ENCODE peak calls at places on chromosomes 4 and X, in ten cellular contexts. One of them, this sample, is unnamed. For H3K4me1, the result is how much of the 10 kb centered on the place peaks cover.

GRCh38 chr4:165204462-165204830 is 2.9 kb upstream of the KLHL2 start:
- DNase-seq in left ventricle myocardium inferior: no peak
- DNase-seq in SJSA1: no peak
- DNase-seq in Peyer's patch: no peak
- DNase-seq in breast epithelium: no peak
- DNase-seq in foreskin keratinocyte: no peak
- DNase-seq in uterus: no peak
- DNase-seq in hepatocyte: no peak
- DNase-seq in CD8-positive, alpha-beta T cell: no peak
- DNase-seq in neuronal stem cell: no peak
- DNase-seq in this sample: no peak

GRCh38 chrX:121308276-121308805 is 260.9 kb downstream of the GLUD2 start:
- DNase-seq in CD8-positive, alpha-beta T cell: peak
- DNase-seq in uterus: peak
- DNase-seq in left ventricle myocardium inferior: no peak
- DNase-seq in breast epithelium: no peak
- DNase-seq in Peyer's patch: no peak
- DNase-seq in foreskin keratinocyte: peak
- DNase-seq in hepatocyte: peak
- DNase-seq in neuronal stem cell: no peak
- DNase-seq in SJSA1: no peak
- DNase-seq in this sample: peak

GRCh38 chr4:62953752-62954151 is 1455.5 kb downstream of the TECRL start:
- DNase-seq in breast epithelium: no peak
- DNase-seq in neuronal stem cell: no peak
- DNase-seq in SJSA1: no peak
- DNase-seq in CD8-positive, alpha-beta T cell: no peak
- DNase-seq in Peyer's patch: no peak
- DNase-seq in uterus: no peak
- DNase-seq in foreskin keratinocyte: no peak
- DNase-seq in hepatocyte: no peak
- DNase-seq in left ventricle myocardium inferior: no peak
- DNase-seq in this sample: no peak

GRCh38 chr4:86108152-86108551 is 251.7 kb downstream of the MAPK10 start:
- DNase-seq in SJSA1: no peak
- DNase-seq in neuronal stem cell: no peak
- DNase-seq in hepatocyte: no peak
- DNase-seq in foreskin keratinocyte: peak
- DNase-seq in breast epithelium: no peak
- DNase-seq in Peyer's patch: no peak
- DNase-seq in CD8-positive, alpha-beta T cell: no peak
- DNase-seq in uterus: no peak
- DNase-seq in left ventricle myocardium inferior: no peak
- DNase-seq in this sample: no peak

GRCh38 chr4:41320786-41321185 is 64.1 kb downstream of the UCHL1 start:
- DNase-seq in foreskin keratinocyte: no peak
- DNase-seq in Peyer's patch: no peak
- DNase-seq in hepatocyte: no peak
- DNase-seq in neuronal stem cell: no peak
- DNase-seq in breast epithelium: no peak
- DNase-seq in uterus: no peak
- DNase-seq in left ventricle myocardium inferior: no peak
- DNase-seq in CD8-positive, alpha-beta T cell: no peak
- DNase-seq in SJSA1: no peak
- DNase-seq in this sample: no peak

GRCh38 chr4:95672811-95673210 is 124.0 kb upstream of the UNC5C start:
- DNase-seq in Peyer's patch: no peak
- DNase-seq in foreskin keratinocyte: no peak
- DNase-seq in breast epithelium: no peak
- DNase-seq in uterus: no peak
- DNase-seq in SJSA1: no peak
- DNase-seq in CD8-positive, alpha-beta T cell: no peak
- DNase-seq in left ventricle myocardium inferior: no peak
- DNase-seq in neuronal stem cell: no peak
- DNase-seq in hepatocyte: no peak
- DNase-seq in this sample: no peak

GRCh38 chr4:153249199-153250154 is 45.2 kb downstream of the TRIM2 start:
- DNase-seq in neuronal stem cell: peak
- DNase-seq in hepatocyte: peak
- DNase-seq in Peyer's patch: peak
- DNase-seq in uterus: peak
- DNase-seq in breast epithelium: peak
- DNase-seq in left ventricle myocardium inferior: peak
- DNase-seq in foreskin keratinocyte: peak
- DNase-seq in SJSA1: peak
- DNase-seq in CD8-positive, alpha-beta T cell: peak
- DNase-seq in this sample: peak

GRCh38 chr4:38930696-38931095 is 63.1 kb downstream of the FAM114A1 start:
- DNase-seq in uterus: no peak
- DNase-seq in neuronal stem cell: no peak
- DNase-seq in CD8-positive, alpha-beta T cell: no peak
- DNase-seq in hepatocyte: no peak
- DNase-seq in left ventricle myocardium inferior: no peak
- DNase-seq in Peyer's patch: no peak
- DNase-seq in breast epithelium: no peak
- DNase-seq in foreskin keratinocyte: no peak
- DNase-seq in SJSA1: no peak
- DNase-seq in this sample: no peak

GRCh38 chr4:85761803-85762202 is 286.9 kb downstream of the ARHGAP24 start:
- DNase-seq in left ventricle myocardium inferior: no peak
- DNase-seq in CD8-positive, alpha-beta T cell: no peak
- DNase-seq in foreskin keratinocyte: no peak
- DNase-seq in SJSA1: no peak
- DNase-seq in uterus: no peak
- DNase-seq in neuronal stem cell: no peak
- DNase-seq in hepatocyte: peak
- DNase-seq in Peyer's patch: no peak
- DNase-seq in breast epithelium: no peak
- DNase-seq in this sample: no peak

GRCh38 chr4:152382057-152382785 is 153.7 kb downstream of the FBXW7 start:
- DNase-seq in hepatocyte: no peak
- DNase-seq in uterus: no peak
- DNase-seq in SJSA1: no peak
- DNase-seq in foreskin keratinocyte: no peak
- DNase-seq in breast epithelium: no peak
- DNase-seq in neuronal stem cell: no peak
- DNase-seq in left ventricle myocardium inferior: no peak
- DNase-seq in CD8-positive, alpha-beta T cell: no peak
- DNase-seq in Peyer's patch: no peak
- DNase-seq in this sample: peak

DNA sequence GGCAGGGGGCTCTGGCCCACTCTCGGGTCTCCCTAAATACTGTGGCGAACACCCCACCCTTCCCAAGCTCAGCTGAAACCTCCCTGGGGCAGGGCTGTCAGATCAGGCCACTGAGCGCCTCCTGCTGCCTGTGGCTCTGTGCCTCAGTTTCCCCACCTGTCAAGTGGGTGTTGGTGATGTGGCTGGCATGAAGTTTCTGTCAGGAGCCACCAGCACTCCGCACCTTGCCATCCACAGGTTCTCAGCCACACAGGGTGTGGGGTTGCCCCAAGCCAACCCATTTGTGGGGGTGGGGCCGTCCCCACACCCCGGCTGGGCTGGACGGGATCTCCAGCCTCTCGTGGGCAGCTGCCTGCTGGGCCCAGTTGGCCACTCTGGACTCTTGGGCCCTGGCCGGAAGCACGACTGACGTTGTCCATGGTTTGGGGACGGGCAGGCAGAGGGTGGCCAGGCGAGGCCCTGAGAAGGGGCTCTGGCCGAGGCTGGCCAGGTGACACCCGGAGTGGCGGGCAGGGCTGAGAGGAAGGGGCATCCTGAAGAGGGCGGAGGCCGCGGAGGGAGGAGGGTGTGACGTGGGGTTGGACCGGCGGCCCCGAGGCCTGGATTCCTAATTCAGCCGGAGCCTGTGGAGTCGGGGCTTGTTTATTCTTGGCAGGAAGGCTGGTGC is 5.5 kb upstream of the FGFR3 start:
- DNase-seq in neuronal stem cell: no peak
- DNase-seq in CD8-positive, alpha-beta T cell: no peak
- DNase-seq in breast epithelium: no peak
- DNase-seq in hepatocyte: no peak
- DNase-seq in left ventricle myocardium inferior: no peak
- DNase-seq in foreskin keratinocyte: no peak
- DNase-seq in Peyer's patch: no peak
- DNase-seq in SJSA1: no peak
- DNase-seq in uterus: no peak
- DNase-seq in this sample: no peak
- H3K4me1 ChIP-seq in neuronal stem cell: under half
- H3K4me1 ChIP-seq in CD8-positive, alpha-beta T cell: under half
- H3K4me1 ChIP-seq in breast epithelium: under half
- H3K4me1 ChIP-seq in hepatocyte: under half
- H3K4me1 ChIP-seq in left ventricle myocardium inferior: under half
- H3K4me1 ChIP-seq in foreskin keratinocyte: under half
- H3K4me1 ChIP-seq in Peyer's patch: under half
- H3K4me1 ChIP-seq in SJSA1: under half
- H3K4me1 ChIP-seq in uterus: under half
- H3K4me1 ChIP-seq in this sample: under half

GRCh38 chr4:158964728-158965124 is 138.2 kb upstream of the RAPGEF2 start:
- DNase-seq in hepatocyte: no peak
- DNase-seq in breast epithelium: no peak
- DNase-seq in Peyer's patch: no peak
- DNase-seq in foreskin keratinocyte: no peak
- DNase-seq in neuronal stem cell: no peak
- DNase-seq in left ventricle myocardium inferior: no peak
- DNase-seq in SJSA1: no peak
- DNase-seq in CD8-positive, alpha-beta T cell: no peak
- DNase-seq in uterus: no peak
- DNase-seq in this sample: no peak

GRCh38 chr4:158965208-158965607 is 137.7 kb upstream of the RAPGEF2 start:
- DNase-seq in uterus: no peak
- DNase-seq in hepatocyte: no peak
- DNase-seq in CD8-positive, alpha-beta T cell: no peak
- DNase-seq in Peyer's patch: no peak
- DNase-seq in left ventricle myocardium inferior: no peak
- DNase-seq in foreskin keratinocyte: no peak
- DNase-seq in SJSA1: no peak
- DNase-seq in neuronal stem cell: no peak
- DNase-seq in breast epithelium: no peak
- DNase-seq in this sample: no peak

GRCh38 chr4:158958489-158959270 is 144.2 kb upstream of the RAPGEF2 start:
- DNase-seq in Peyer's patch: no peak
- DNase-seq in CD8-positive, alpha-beta T cell: no peak
- DNase-seq in uterus: no peak
- DNase-seq in SJSA1: no peak
- DNase-seq in left ventricle myocardium inferior: no peak
- DNase-seq in neuronal stem cell: no peak
- DNase-seq in foreskin keratinocyte: no peak
- DNase-seq in hepatocyte: no peak
- DNase-seq in breast epithelium: no peak
- DNase-seq in this sample: no peak

GRCh38 chr4:158964114-158964727 is 138.7 kb upstream of the RAPGEF2 start:
- DNase-seq in neuronal stem cell: no peak
- DNase-seq in breast epithelium: no peak
- DNase-seq in Peyer's patch: no peak
- DNase-seq in foreskin keratinocyte: no peak
- DNase-seq in CD8-positive, alpha-beta T cell: no peak
- DNase-seq in hepatocyte: no peak
- DNase-seq in SJSA1: no peak
- DNase-seq in left ventricle myocardium inferior: no peak
- DNase-seq in uterus: no peak
- DNase-seq in this sample: no peak

GRCh38 chr4:158962396-158962795 is 140.5 kb upstream of the RAPGEF2 start:
- DNase-seq in Peyer's patch: no peak
- DNase-seq in breast epithelium: no peak
- DNase-seq in hepatocyte: no peak
- DNase-seq in foreskin keratinocyte: no peak
- DNase-seq in SJSA1: no peak
- DNase-seq in CD8-positive, alpha-beta T cell: no peak
- DNase-seq in neuronal stem cell: no peak
- DNase-seq in uterus: no peak
- DNase-seq in left ventricle myocardium inferior: no peak
- DNase-seq in this sample: no peak
- H3K27ac ChIP-seq in Peyer's patch: no peak
- H3K27ac ChIP-seq in breast epithelium: no peak
- H3K27ac ChIP-seq in hepatocyte: no peak
- H3K27ac ChIP-seq in foreskin keratinocyte: no peak
- H3K27ac ChIP-seq in SJSA1: no peak
- H3K27ac ChIP-seq in CD8-positive, alpha-beta T cell: no peak
- H3K27ac ChIP-seq in neuronal stem cell: no peak
- H3K27ac ChIP-seq in uterus: no peak
- H3K27ac ChIP-seq in left ventricle myocardium inferior: no peak
- H3K27ac ChIP-seq in this sample: no peak

DNA sequence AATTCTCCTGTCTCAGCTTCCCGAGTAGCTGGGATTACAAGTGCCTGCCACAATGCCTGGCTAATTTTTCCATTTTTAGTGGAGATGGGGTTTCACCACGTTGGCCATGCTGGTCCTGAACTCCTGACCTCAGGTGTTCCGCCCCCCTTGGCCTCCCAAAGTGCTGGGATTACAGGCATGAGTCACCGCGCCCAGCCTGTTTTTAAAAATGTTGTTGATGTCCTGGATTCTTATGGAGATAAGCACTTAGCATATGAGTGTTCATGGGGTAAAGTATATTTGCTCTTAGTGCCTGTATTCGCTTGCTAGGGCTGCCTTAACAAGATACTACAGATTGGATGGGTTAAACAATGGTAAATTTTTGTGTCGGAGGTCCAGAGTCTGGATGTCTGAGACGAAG is 91.7 kb downstream of the CEP44 start:
- DNase-seq in CD8-positive, alpha-beta T cell: no peak
- DNase-seq in foreskin keratinocyte: no peak
- DNase-seq in hepatocyte: no peak
- DNase-seq in Peyer's patch: no peak
- DNase-seq in SJSA1: peak
- DNase-seq in left ventricle myocardium inferior: no peak
- DNase-seq in breast epithelium: no peak
- DNase-seq in neuronal stem cell: no peak
- DNase-seq in uterus: no peak
- DNase-seq in this sample: no peak
- H3K4me1 ChIP-seq in CD8-positive, alpha-beta T cell: under half
- H3K4me1 ChIP-seq in foreskin keratinocyte: under half
- H3K4me1 ChIP-seq in hepatocyte: under half
- H3K4me1 ChIP-seq in Peyer's patch: under half
- H3K4me1 ChIP-seq in SJSA1: under half
- H3K4me1 ChIP-seq in left ventricle myocardium inferior: under half
- H3K4me1 ChIP-seq in breast epithelium: under half
- H3K4me1 ChIP-seq in neuronal stem cell: under half
- H3K4me1 ChIP-seq in uterus: under half
- H3K4me1 ChIP-seq in this sample: under half

DNA sequence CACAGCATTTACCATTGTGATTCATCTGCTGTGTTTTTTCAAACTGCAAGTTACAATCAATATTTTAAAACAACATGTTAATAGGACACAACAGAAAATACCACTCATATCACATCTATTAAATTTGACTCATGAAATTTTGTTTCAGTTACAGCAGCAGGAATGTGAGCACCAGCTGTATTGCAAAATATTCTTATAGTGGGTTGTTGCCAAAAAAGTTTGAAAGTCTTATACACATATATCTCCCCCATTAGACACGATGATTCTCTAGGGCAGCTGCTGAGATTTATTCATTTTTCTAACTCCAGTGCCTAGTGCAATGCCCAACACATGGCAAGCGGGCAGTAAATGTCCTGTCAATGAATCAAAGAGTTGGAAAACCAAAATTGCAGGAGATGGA is 26.6 kb upstream of the NKX3-2 start:
- DNase-seq in CD8-positive, alpha-beta T cell: no peak
- DNase-seq in foreskin keratinocyte: no peak
- DNase-seq in neuronal stem cell: no peak
- DNase-seq in SJSA1: no peak
- DNase-seq in Peyer's patch: no peak
- DNase-seq in breast epithelium: no peak
- DNase-seq in hepatocyte: no peak
- DNase-seq in uterus: no peak
- DNase-seq in left ventricle myocardium inferior: no peak
- DNase-seq in this sample: no peak
- H3K27ac ChIP-seq in CD8-positive, alpha-beta T cell: no peak
- H3K27ac ChIP-seq in foreskin keratinocyte: no peak
- H3K27ac ChIP-seq in neuronal stem cell: no peak
- H3K27ac ChIP-seq in SJSA1: no peak
- H3K27ac ChIP-seq in Peyer's patch: no peak
- H3K27ac ChIP-seq in breast epithelium: no peak
- H3K27ac ChIP-seq in hepatocyte: no peak
- H3K27ac ChIP-seq in uterus: no peak
- H3K27ac ChIP-seq in left ventricle myocardium inferior: no peak
- H3K27ac ChIP-seq in this sample: no peak

This sample was measured in SJCRH30.